ENCODE peak calls at places on chromosomes 5 and 9, in six cellular contexts. U, D, Y, J, P and R are unnamed samples.

GRCh38 chr9:125332527-125332926 is 70.9 kb downstream of the GAPVD1 start:
- DNase-seq in P (no peak), J (no peak), Y (peak), U (no peak), D (no peak), R (no peak)

GRCh38 chr5:131968396-131968954 is 23.0 kb upstream of the MEIKIN start:
- DNase-seq in D (peak), J (no peak), P (no peak), U (no peak), Y (no peak), R (peak)

GRCh38 chr5:41843456-41844112 is 26.6 kb downstream of the OXCT1 start:
- DNase-seq in J (peak), Y (peak), P (peak), D (peak), U (peak), R (peak)

GRCh38 chr5:141649056-141649688 is 2.0 kb downstream of the FCHSD1 start:
- DNase-seq in J (no peak), P (no peak), U (no peak), Y (no peak), D (no peak), R (no peak)

GRCh38 chr5:74648835-74649286 is 8.3 kb upstream of the ENC1 start:
- DNase-seq in D (peak), P (peak), J (peak), U (no peak), Y (peak), R (peak)

GRCh38 chr9:114754574-114754973 is 51.3 kb downstream of the TNFSF15 start:
- DNase-seq in U (no peak), P (no peak), J (no peak), D (no peak), Y (no peak), R (no peak)

GRCh38 chr5:39716532-39716971 is 291.8 kb upstream of the DAB2 start:
- DNase-seq in Y (peak), J (peak), U (peak), P (peak), D (peak), R (peak)

GRCh38 chr5:10355071-10355889 is 1.8 kb downstream of the MARCHF6 start:
- DNase-seq in P (no peak), U (no peak), Y (no peak), J (peak), D (peak), R (peak)

GRCh38 chr9:136170291-136170901 is 34.5 kb downstream of the LHX3 start:
- DNase-seq in Y (peak), D (peak), J (peak), P (peak), U (no peak), R (peak)

GRCh38 chr5:68239485-68239884 is 23.9 kb downstream of the PIK3R1 start:
- DNase-seq in P (peak), D (peak), J (peak), Y (no peak), U (no peak), R (peak)

GRCh38 chr5:83011990-83012389 is 65.2 kb downstream of the TMEM167A start:
- DNase-seq in J (no peak), Y (no peak), D (no peak), U (no peak), P (no peak), R (no peak)

GRCh38 chr9:136119259-136120118 is 814 bp upstream of the TMEM250 start:
- DNase-seq in D (peak), U (no peak), Y (peak), P (peak), J (peak), R (peak)

GRCh38 chr5:108743344-108743743 is 4.4 kb upstream of the FER start:
- DNase-seq in Y (no peak), J (no peak), U (no peak), D (peak), P (no peak), R (peak)

GRCh38 chr5:99058466-99058865 is 129.7 kb upstream of the CHD1 start:
- DNase-seq in D (no peak), U (no peak), P (no peak), J (peak), Y (no peak), R (no peak)

GRCh38 chr5:163245584-163245983 is 191.8 kb upstream of the CCNG1 start:
- DNase-seq in U (no peak), J (no peak), D (no peak), P (no peak), Y (no peak), R (no peak)

GRCh38 chr9:19551124-19551929 is 142.5 kb downstream of the ACER2 start:
- DNase-seq in U (peak), Y (peak), D (no peak), P (no peak), J (no peak), R (no peak)

GRCh38 chr9:129740174-129740573 is 12.7 kb downstream of the PTGES start:
- DNase-seq in J (no peak), Y (no peak), D (no peak), U (no peak), P (no peak), R (no peak)

GRCh38 chr5:156896545-156896944 is 46.5 kb downstream of the PPP1R2B start:
- DNase-seq in D (no peak), J (peak), U (no peak), Y (no peak), P (no peak), R (no peak)

GRCh38 chr9:73176450-73176875 is 24.8 kb downstream of the ANXA1 start:
- DNase-seq in D (peak), Y (no peak), P (no peak), U (no peak), J (peak), R (no peak)

GRCh38 chr5:95332179-95332578 is 47.3 kb upstream of the MCTP1 start:
- DNase-seq in J (no peak), Y (no peak), D (no peak), U (no peak), P (no peak), R (no peak)

GRCh38 chr9:4131946-4132345 is 167.9 kb downstream of the GLIS3 start:
- DNase-seq in J (no peak), Y (no peak), D (no peak), U (no peak), P (no peak), R (no peak)

GRCh38 chr5:170216262-170216864 is 16.4 kb upstream of the C5orf58 start:
- DNase-seq in U (peak), J (peak), P (peak), Y (peak), D (peak), R (peak)

GRCh38 chr9:102435427-102435826 is 559.7 kb upstream of the CYLC2 start:
- DNase-seq in J (no peak), P (no peak), D (no peak), Y (no peak), U (no peak), R (no peak)

GRCh38 chr9:137222190-137223077 is at the start of gene RNF208:
- DNase-seq in Y (peak), P (no peak), D (peak), U (no peak), J (no peak), R (no peak)

GRCh38 chr5:32709789-32710334 is 1.3 kb upstream of the NPR3 start:
- DNase-seq in J (peak), U (no peak), Y (peak), D (peak), P (peak), R (peak)

GRCh38 chr9:6014668-6015270 is 655 bp downstream of the RANBP6 start:
- DNase-seq in J (peak), P (peak), Y (no peak), D (peak), U (no peak), R (peak)

DNA sequence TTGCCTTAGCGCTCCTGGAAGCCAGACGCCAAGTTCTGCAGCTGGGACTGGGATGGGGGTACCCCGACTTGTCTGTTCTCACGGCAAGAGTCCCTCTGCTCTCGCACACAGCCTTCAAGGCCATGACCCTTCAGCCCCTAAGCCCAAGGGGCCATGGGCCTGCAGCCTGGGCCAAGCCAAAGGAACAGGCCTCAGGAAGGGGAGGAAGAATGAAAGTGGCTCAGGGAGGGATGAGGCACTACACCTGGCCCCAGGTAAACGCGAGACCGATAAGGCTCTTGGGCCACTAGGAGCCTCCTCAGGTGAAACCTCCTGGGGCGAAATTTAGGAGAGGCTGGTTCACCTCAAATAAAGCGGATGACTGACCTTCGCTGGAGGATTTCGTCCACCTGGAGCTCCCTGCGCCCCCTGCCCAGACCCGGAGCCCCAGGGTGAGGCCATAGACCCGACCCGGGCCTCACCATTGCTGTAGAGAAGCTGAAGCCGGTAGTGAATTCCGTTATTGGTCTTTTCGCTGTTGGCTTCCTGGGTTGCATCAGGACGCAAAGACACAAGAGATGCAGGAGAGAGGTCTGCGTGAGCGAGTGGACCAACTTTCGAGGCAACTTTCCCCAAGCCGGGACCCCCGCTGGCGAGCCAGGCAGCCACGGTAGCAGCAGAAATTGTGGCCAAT is 3.7 kb downstream of the EBF1 start:
- DNase-seq in P (no peak), J (no peak), U (no peak), Y (no peak), D (no peak), R (no peak)
- H3K4me3 ChIP-seq in P (no peak), J (no peak), U (no peak), Y (no peak), D (peak), R (no peak)

DNA sequence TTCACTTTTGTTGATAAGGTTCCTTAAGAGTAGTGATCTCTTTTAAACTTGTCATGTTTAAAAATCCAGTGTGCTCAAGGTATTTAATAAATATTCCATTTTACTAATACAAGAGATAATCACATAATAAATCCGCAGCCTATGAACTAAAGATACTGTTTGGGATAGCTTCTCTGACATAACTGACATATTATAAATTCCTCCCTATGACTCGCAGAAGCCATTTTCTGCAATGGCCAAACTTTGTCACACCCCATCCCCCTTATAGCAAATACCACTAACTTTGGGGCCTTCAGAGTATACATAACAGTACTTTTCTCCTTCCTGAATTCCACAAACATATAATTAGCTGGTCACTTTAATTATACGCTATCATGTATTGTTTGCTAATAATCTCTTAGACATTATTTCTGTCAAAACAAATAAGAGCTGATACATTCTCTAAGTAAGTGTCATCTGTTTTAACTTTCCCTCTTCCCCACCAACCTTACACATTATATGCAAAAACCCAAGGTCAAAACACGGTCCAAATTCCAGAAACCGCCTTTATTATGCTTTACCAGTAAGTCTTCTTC is 1.1 kb downstream of the TMEM267 start:
- DNase-seq in Y (no peak), U (no peak), D (peak), J (peak), P (peak), R (peak)
- H3K4me3 ChIP-seq in Y (peak), U (peak), D (peak), J (peak), P (peak), R (peak)

GRCh38 chr5:145536133-145536532 is 299.0 kb downstream of the PRELID2 start:
- DNase-seq in U (no peak), P (no peak), Y (no peak), J (no peak), D (peak), R (peak)

DNA sequence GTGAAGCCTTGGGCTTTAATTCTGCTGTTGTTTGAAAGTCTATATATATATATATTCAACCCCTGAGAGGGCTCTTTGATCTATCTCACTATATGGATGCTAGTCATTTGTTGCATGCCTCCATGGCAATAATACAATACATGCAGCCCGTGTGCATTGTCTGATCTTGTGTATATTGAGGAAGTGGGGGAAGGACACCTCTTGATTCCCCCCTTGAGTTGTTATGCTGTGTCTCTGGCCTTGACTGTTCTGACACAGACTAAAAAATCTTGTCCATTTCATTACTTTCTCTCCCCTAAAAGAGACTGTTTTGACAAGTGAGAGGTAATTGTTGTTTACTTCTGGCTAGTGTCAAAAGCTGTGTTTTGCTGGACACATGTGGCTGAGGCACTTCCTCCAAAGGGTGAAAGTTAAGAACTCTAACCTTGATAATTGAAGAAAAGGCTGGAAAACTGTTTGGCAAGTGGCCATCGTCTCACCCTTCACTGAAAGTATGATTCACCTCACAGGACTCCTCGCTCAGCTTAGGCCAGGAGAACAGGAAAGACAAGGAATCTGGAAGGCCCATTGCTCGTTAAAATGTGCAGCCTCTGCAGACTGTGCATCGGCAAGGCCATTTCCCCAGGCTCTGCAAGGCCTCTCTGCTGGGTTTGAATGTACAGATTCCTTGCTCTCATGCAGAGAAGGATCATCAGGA is 304.0 kb downstream of the PRELID2 start:
- DNase-seq in P (no peak), Y (no peak), D (peak), U (no peak), J (peak), R (peak)
- H3K4me3 ChIP-seq in P (no peak), Y (no peak), D (no peak), U (no peak), J (no peak), R (no peak)

GRCh38 chr9:107216331-107216730 is 66.7 kb upstream of the RAD23B start:
- DNase-seq in Y (no peak), P (no peak), D (no peak), J (no peak), U (no peak), R (no peak)
- H3K4me3 ChIP-seq in Y (no peak), P (no peak), D (no peak), J (no peak), U (no peak), R (no peak)

GRCh38 chr5:53250151-53250550 is 140.6 kb upstream of the MOCS2 start:
- DNase-seq in J (no peak), U (no peak), D (no peak), P (no peak), Y (no peak), R (no peak)
- H3K4me3 ChIP-seq in J (no peak), U (no peak), D (peak), P (no peak), Y (no peak), R (no peak)

DNA sequence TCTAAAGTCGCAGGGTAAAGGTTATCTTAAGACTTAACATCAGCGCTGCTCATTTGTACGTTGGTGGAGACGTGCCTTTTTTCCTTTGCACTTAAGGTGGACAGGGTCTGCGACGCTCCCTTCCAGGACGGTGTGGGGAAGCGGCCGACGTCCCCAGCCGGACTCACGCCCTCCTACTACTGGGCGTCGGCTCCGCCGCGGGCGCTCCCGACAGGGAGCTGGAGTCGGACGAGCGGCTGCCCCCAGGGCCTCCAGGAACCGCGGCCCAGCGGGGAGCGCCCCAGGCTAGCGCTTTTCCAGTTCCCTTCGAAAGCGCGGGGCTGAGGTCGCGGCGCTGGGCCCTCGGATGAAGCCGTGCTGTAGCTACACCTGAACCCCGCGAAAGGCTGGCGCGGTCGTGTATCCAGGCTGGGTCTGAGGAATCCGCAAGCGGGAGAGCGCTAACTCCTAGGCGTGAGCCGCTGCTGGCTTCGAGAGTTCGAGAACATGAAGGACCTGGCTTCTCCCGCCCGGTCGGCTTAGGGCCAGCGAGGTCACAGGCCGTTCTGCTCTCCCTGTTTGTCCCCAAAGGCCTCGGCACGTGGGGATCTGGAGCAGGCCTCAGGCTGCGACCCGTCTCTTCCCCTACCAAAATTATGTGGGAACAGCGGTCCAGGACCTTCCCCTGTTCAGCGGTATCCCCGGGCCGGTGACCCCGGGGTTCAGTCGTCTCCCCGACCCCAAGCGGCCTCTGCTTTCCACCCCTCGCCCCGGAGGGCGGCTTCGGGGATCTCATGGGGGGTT is 3.8 kb upstream of the DMRT3 start:
- DNase-seq in J (no peak), U (no peak), D (no peak), Y (no peak), P (no peak), R (no peak)
- H3K4me3 ChIP-seq in J (no peak), U (peak), D (peak), Y (no peak), P (no peak), R (no peak)

DNA sequence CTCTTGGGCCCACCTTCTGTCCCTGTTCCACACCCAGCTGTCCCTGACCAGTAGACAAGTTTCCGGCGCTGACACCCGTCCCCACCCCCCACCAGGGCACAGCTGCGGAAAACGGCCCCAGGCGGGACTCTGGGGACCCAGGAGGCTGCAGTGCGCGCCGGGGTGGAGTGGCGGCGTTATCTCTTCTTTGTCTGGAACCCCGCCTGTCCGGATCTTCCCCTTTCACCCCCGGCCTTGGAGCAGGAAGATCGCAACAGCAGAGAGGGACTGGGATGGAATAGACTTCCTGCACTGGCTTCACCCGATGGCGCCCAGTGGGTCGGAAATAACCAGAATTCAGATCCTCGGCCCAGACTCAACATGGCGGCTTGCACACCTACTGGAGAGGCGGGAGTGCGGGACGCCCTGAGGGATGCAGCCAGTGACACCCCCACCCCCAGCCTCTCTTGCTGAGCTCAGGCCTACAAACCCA is 4.7 kb downstream of the PAX5 start:
- DNase-seq in P (no peak), J (no peak), U (no peak), Y (no peak), D (no peak), R (no peak)
- H3K4me3 ChIP-seq in P (no peak), J (no peak), U (peak), Y (no peak), D (no peak), R (no peak)

GRCh38 chr9:68546596-68547390 is 6.1 kb upstream of the TMEM252 start:
- DNase-seq in Y (no peak), D (no peak), J (no peak), P (no peak), U (no peak), R (no peak)
- H3K4me3 ChIP-seq in Y (no peak), D (no peak), J (no peak), P (no peak), U (no peak), R (no peak)